ENCODE peak calls at places on chromosomes 12 and 14, in four cellular contexts. Y, N, D and P are unnamed samples.

GRCh38 chr12:53561590-53561953 is 54.3 kb upstream of the NPFF start:
- DNase-seq in Y (no peak), N (no peak), D (peak), P (peak)

GRCh38 chr12:25034676-25035075 is 85.8 kb upstream of the BCAT1 start:
- DNase-seq in Y (no peak), N (no peak), D (no peak), P (peak)

GRCh38 chr12:122031342-122032216 is 9.9 kb downstream of the BCL7A start:
- DNase-seq in Y (no peak), N (peak), D (no peak), P (no peak)

GRCh38 chr14:95535226-95536021 is 574 bp downstream of the GLRX5 start:
- DNase-seq in Y (no peak), N (no peak), D (no peak), P (peak)

GRCh38 chr14:20679907-20680306 is 4.5 kb upstream of the RNASE4 start:
- DNase-seq in Y (no peak), N (no peak), D (no peak), P (peak)

GRCh38 chr12:28955491-28955890 is 193.6 kb upstream of the FAR2 start:
- DNase-seq in Y (no peak), N (no peak), D (no peak), P (no peak)

GRCh38 chr14:91980157-91980556 is 32.7 kb upstream of the FBLN5 start:
- DNase-seq in Y (no peak), N (peak), D (peak), P (peak)

GRCh38 chr12:10214131-10214876 is 1.6 kb downstream of the GABARAPL1 start:
- DNase-seq in Y (no peak), N (no peak), D (no peak), P (peak)

GRCh38 chr14:34496679-34497513 is 34.9 kb upstream of the SPTSSA start:
- DNase-seq in Y (no peak), N (no peak), D (peak), P (peak)

GRCh38 chr12:9039397-9039977 is 50.1 kb downstream of the KLRG1 start:
- DNase-seq in Y (no peak), N (peak), D (no peak), P (peak)

GRCh38 chr12:29148065-29148957 is 767 bp upstream of the FAR2 start:
- DNase-seq in Y (no peak), N (peak), D (no peak), P (no peak)

GRCh38 chr12:20404576-20405346 is 36.4 kb downstream of the PDE3A start:
- DNase-seq in Y (no peak), N (no peak), D (no peak), P (peak)

GRCh38 chr12:72264548-72265175 is 7.5 kb upstream of the TRHDE start:
- DNase-seq in Y (no peak), N (no peak), D (no peak), P (no peak)

GRCh38 chr12:21169878-21170472 is 39.0 kb downstream of the SLCO1B1 start:
- DNase-seq in Y (no peak), N (peak), D (no peak), P (peak)

GRCh38 chr14:60514378-60515243 is 5.7 kb downstream of the SIX6 start:
- DNase-seq in Y (no peak), N (peak), D (no peak), P (peak)

GRCh38 chr14:98724734-98725133 is 547.3 kb downstream of the BCL11B start:
- DNase-seq in Y (no peak), N (no peak), D (no peak), P (no peak)

GRCh38 chr14:77082356-77082755 is 15.7 kb upstream of the CIPC start:
- DNase-seq in Y (no peak), N (no peak), D (no peak), P (no peak)

GRCh38 chr12:24425601-24425970 is 476.1 kb upstream of the SOX5 start:
- DNase-seq in Y (no peak), N (no peak), D (no peak), P (peak)

GRCh38 chr12:74071182-74071581 is 466.5 kb upstream of the ATXN7L3B start:
- DNase-seq in Y (no peak), N (no peak), D (no peak), P (no peak)

GRCh38 chr12:132345555-132346200 is 16.3 kb upstream of the GALNT9 start:
- DNase-seq in Y (no peak), N (no peak), D (no peak), P (no peak)

GRCh38 chr14:72771561-72771960 is 122.3 kb downstream of the DPF3 start:
- DNase-seq in Y (no peak), N (no peak), D (no peak), P (no peak)